ENCODE peak calls at places on chromosomes 1 and 21, in five cellular contexts. G is NCI-H460, Y is amygdala, K is GDM1, F is hepatic stellate cell. R is an unnamed sample.

GRCh38 chr1:115284209-115284608 is 53.8 kb downstream of the NGF start:
- DNase-seq in G (no peak), Y (no peak), K (no peak), F (no peak), R (no peak)

GRCh38 chr1:234698624-234699023 is 88.6 kb upstream of the IRF2BP2 start:
- DNase-seq in G (no peak), Y (no peak), K (no peak), F (no peak), R (no peak)

GRCh38 chr1:166489670-166490436 is 323.1 kb upstream of the FAM78B start:
- DNase-seq in G (peak), Y (no peak), K (peak), F (no peak), R (no peak)

GRCh38 chr21:45209046-45209445 is 78.6 kb downstream of the POFUT2 start:
- DNase-seq in G (no peak), Y (no peak), K (no peak), F (peak), R (no peak)

GRCh38 chr1:167185062-167185461 is 35.6 kb upstream of the POU2F1 start:
- DNase-seq in G (no peak), Y (no peak), K (no peak), F (no peak), R (no peak)

GRCh38 chr1:27601771-27602509 is 2.0 kb downstream of the AHDC1 start:
- DNase-seq in G (no peak), Y (peak), K (peak), F (no peak), R (no peak)

GRCh38 chr21:22399717-22400520 is 1401.7 kb downstream of the NCAM2 start:
- DNase-seq in G (no peak), Y (no peak), K (no peak), F (no peak), R (no peak)

GRCh38 chr1:147504801-147505303 is 36.4 kb upstream of the BCL9 start:
- DNase-seq in G (no peak), Y (no peak), K (no peak), F (no peak), R (no peak)

GRCh38 chr21:29827647-29828046 is 112.1 kb downstream of the GRIK1 start:
- DNase-seq in G (no peak), Y (no peak), K (no peak), F (no peak), R (no peak)

GRCh38 chr1:101108123-101108522 is 82.5 kb upstream of the DPH5 start:
- DNase-seq in G (no peak), Y (no peak), K (no peak), F (no peak), R (no peak)

GRCh38 chr21:39696620-39697019 is 48.4 kb upstream of the IGSF5 start:
- DNase-seq in G (no peak), Y (no peak), K (no peak), F (no peak), R (no peak)

GRCh38 chr1:173095632-173096031 is 44.9 kb upstream of the TNFSF18 start:
- DNase-seq in G (no peak), Y (no peak), K (no peak), F (peak), R (no peak)

GRCh38 chr1:30083800-30084464 is 639.5 kb downstream of the MATN1 start:
- DNase-seq in G (no peak), Y (no peak), K (no peak), F (peak), R (no peak)

GRCh38 chr1:83998599-83999315 is at the start of gene TTLL7:
- DNase-seq in G (peak), Y (peak), K (peak), F (peak), R (no peak)

GRCh38 chr1:206505702-206506375 is 1.5 kb upstream of the RASSF5 start:
- DNase-seq in G (no peak), Y (no peak), K (no peak), F (peak), R (no peak)

GRCh38 chr1:83545450-83545849 is 453.5 kb downstream of the TTLL7 start:
- DNase-seq in G (no peak), Y (no peak), K (no peak), F (no peak), R (no peak)

GRCh38 chr1:25954371-25954938 is 43.4 kb downstream of the PAFAH2 start:
- DNase-seq in G (no peak), Y (no peak), K (no peak), F (no peak), R (no peak)

GRCh38 chr1:6621429-6622391 is 3.0 kb upstream of the THAP3 start:
- DNase-seq in G (no peak), Y (no peak), K (no peak), F (no peak), R (no peak)